ENCODE peak calls at places on chromosomes 12 and 14, in eight cellular contexts. B is neural crest cell, X is AG08395, P is NCI-H345, L is iPS-NIHi11, U is natural killer cell, I is right atrium auricular region, Q is cardiac fibroblast. G is an unnamed sample.

GRCh38 chr14:65946494-65946893 is 534.0 kb downstream of the FUT8 start:
- DNase-seq in B (no peak), X (no peak), P (no peak), L (no peak), U (no peak), I (no peak), Q (no peak), G (no peak)

GRCh38 chr12:119547016-119547415 is 46.6 kb upstream of the TMEM233 start:
- DNase-seq in B (no peak), X (no peak), P (no peak), L (no peak), U (no peak), I (no peak), Q (no peak), G (no peak)

GRCh38 chr12:89707992-89708792 is 446 bp downstream of the ATP2B1 start:
- DNase-seq in B (peak), X (peak), P (peak), L (peak), U (peak), I (no peak), Q (peak), G (peak)

GRCh38 chr12:91513354-91513753 is 330.7 kb upstream of the DCN start:
- DNase-seq in B (no peak), X (no peak), P (no peak), L (no peak), U (no peak), I (no peak), Q (no peak), G (no peak)

GRCh38 chr14:101246894-101247853 is 314.1 kb upstream of the DIO3 start:
- DNase-seq in B (no peak), X (no peak), P (no peak), L (no peak), U (no peak), I (peak), Q (no peak), G (no peak)

GRCh38 chr12:44709166-44709565 is 166.9 kb downstream of the NELL2 start:
- DNase-seq in B (no peak), X (no peak), P (no peak), L (no peak), U (no peak), I (no peak), Q (no peak), G (peak)

GRCh38 chr12:19151298-19151697 is 21.8 kb downstream of the PLEKHA5 start:
- DNase-seq in B (no peak), X (no peak), P (no peak), L (no peak), U (no peak), I (no peak), Q (no peak), G (no peak)

GRCh38 chr12:109795023-109795422 is 38.2 kb downstream of the TRPV4 start:
- DNase-seq in B (no peak), X (peak), P (no peak), L (no peak), U (no peak), I (no peak), Q (peak), G (no peak)

GRCh38 chr12:12181516-12181915 is 85.3 kb downstream of the LRP6 start:
- DNase-seq in B (no peak), X (peak), P (no peak), L (no peak), U (no peak), I (no peak), Q (peak), G (peak)

GRCh38 chr14:54346257-54346656 is 50.5 kb upstream of the CDKN3 start:
- DNase-seq in B (no peak), X (no peak), P (no peak), L (no peak), U (no peak), I (no peak), Q (no peak), G (no peak)

GRCh38 chr12:89829434-89829975 is 120.9 kb upstream of the ATP2B1 start:
- DNase-seq in B (no peak), X (no peak), P (no peak), L (no peak), U (no peak), I (no peak), Q (no peak), G (no peak)

GRCh38 chr12:22268406-22268805 is 66.1 kb downstream of the ST8SIA1 start:
- DNase-seq in B (no peak), X (no peak), P (no peak), L (no peak), U (no peak), I (no peak), Q (no peak), G (no peak)

GRCh38 chr12:288687-289086 is 26.1 kb upstream of the SLC6A13 start:
- DNase-seq in B (no peak), X (peak), P (no peak), L (no peak), U (no peak), I (no peak), Q (peak), G (no peak)

GRCh38 chr14:52998376-52999010 is 47.6 kb upstream of the FERMT2 start:
- DNase-seq in B (no peak), X (peak), P (no peak), L (no peak), U (no peak), I (no peak), Q (peak), G (no peak)

GRCh38 chr14:64074961-64075619 is 219.1 kb downstream of the ESR2 start:
- DNase-seq in B (no peak), X (peak), P (no peak), L (no peak), U (no peak), I (no peak), Q (peak), G (no peak)

GRCh38 chr14:63725786-63726185 is 2.1 kb downstream of the SGPP1 start:
- DNase-seq in B (no peak), X (no peak), P (no peak), L (no peak), U (no peak), I (no peak), Q (no peak), G (no peak)

GRCh38 chr14:68796418-68797101 is 3.7 kb upstream of the ZFP36L1 start:
- DNase-seq in B (no peak), X (no peak), P (no peak), L (no peak), U (no peak), I (peak), Q (peak), G (no peak)

GRCh38 chr14:65142429-65142828 is 40.1 kb upstream of the MAX start:
- DNase-seq in B (no peak), X (no peak), P (no peak), L (no peak), U (no peak), I (no peak), Q (no peak), G (no peak)

GRCh38 chr12:60394680-60395079 is 798.9 kb downstream of the SLC16A7 start:
- DNase-seq in B (no peak), X (peak), P (no peak), L (no peak), U (no peak), I (no peak), Q (peak), G (peak)

GRCh38 chr12:77830502-77830901 is at the start of gene NAV3:
- DNase-seq in B (no peak), X (no peak), P (no peak), L (no peak), U (no peak), I (no peak), Q (peak), G (peak)